ENCODE peak calls at places on chromosomes 2 and 18, in five cellular contexts. U is lower lobe of right lung, T is kidney, S is spleen, R is GM12865. A is an unnamed sample.

GRCh38 chr2:19611491-19612332 is 253.3 kb upstream of the OSR1 start:
- DNase-seq in U (no peak), S (no peak), T (no peak), R (no peak), A (peak; percentile 98)

GRCh38 chr18:14768241-14768640 is 20.3 kb downstream of the ANKRD30B start:
- DNase-seq in T (no peak), U (no peak), S (no peak), R (no peak), A (peak; percentile 1)

GRCh38 chr2:224579411-224579810 is 5.8 kb downstream of the CUL3 start:
- DNase-seq in U (no peak), S (no peak), R (no peak), T (no peak), A (no peak)

GRCh38 chr2:201358684-201359083 is 1.5 kb upstream of the FLACC1 start:
- DNase-seq in R (peak; percentile 14), T (no peak), U (no peak), S (no peak), A (peak; percentile 80)

GRCh38 chr2:16288371-16289112 is 348.2 kb downstream of the MYCN start:
- DNase-seq in U (no peak), S (no peak), T (no peak), R (no peak), A (no peak)

GRCh38 chr2:154158101-154158500 is 286.4 kb downstream of the GALNT13 start:
- DNase-seq in U (no peak), R (no peak), T (no peak), S (no peak), A (no peak)

GRCh38 chr2:196967126-196967525 is 40.6 kb upstream of the PGAP1 start:
- DNase-seq in U (no peak), S (no peak), R (no peak), T (no peak), A (peak; percentile 36)

GRCh38 chr2:237859082-237859433 is 365 bp upstream of the RAMP1 start:
- DNase-seq in S (peak; percentile 54), U (no peak), T (no peak), R (no peak), A (no peak)

GRCh38 chr2:11505652-11506610 is 27.9 kb upstream of the GREB1 start:
- DNase-seq in R (peak; percentile 87), U (no peak), T (no peak), S (no peak), A (no peak)

GRCh38 chr18:53458944-53459580 is 765.4 kb downstream of the MBD2 start:
- DNase-seq in T (no peak), U (no peak), S (peak; percentile 47), R (no peak), A (no peak)

GRCh38 chr2:37274354-37274965 is 43.0 kb downstream of the NDUFAF7 start:
- DNase-seq in R (no peak), U (no peak), S (no peak), T (no peak), A (peak; percentile 57)

GRCh38 chr2:96502891-96503636 is 2.1 kb downstream of the NEURL3 start:
- DNase-seq in T (peak; percentile 91), R (peak; percentile 51), S (peak; percentile 72), U (no peak), A (no peak)

GRCh38 chr18:48785091-48785614 is 165.6 kb downstream of the SMAD7 start:
- DNase-seq in R (peak; percentile 95), T (peak; percentile 75), S (peak; percentile 87), U (peak; percentile 76), A (no peak)

GRCh38 chr18:24536326-24536725 is 75.9 kb downstream of the HRH4 start:
- DNase-seq in R (no peak), T (no peak), U (no peak), S (no peak), A (no peak)

GRCh38 chr2:176140130-176140519 is 10.6 kb downstream of the HOXD8 start:
- DNase-seq in S (no peak), R (no peak), T (no peak), U (no peak), A (peak; percentile 71)

GRCh38 chr2:136384541-136385303 is 266.8 kb upstream of the CXCR4 start:
- DNase-seq in S (no peak), T (no peak), U (no peak), R (peak; percentile 73), A (peak; percentile 16)

GRCh38 chr2:26352892-26353291 is 6.3 kb upstream of the ADGRF3 start:
- DNase-seq in U (no peak), T (no peak), R (no peak), S (no peak), A (no peak)

GRCh38 chr2:14234911-14235310 is 397.6 kb upstream of the LRATD1 start:
- DNase-seq in U (no peak), S (no peak), R (no peak), T (no peak), A (peak; percentile 8)

GRCh38 chr2:171958475-171958874 is 36.2 kb downstream of the HAT1 start:
- DNase-seq in R (no peak), U (no peak), T (no peak), S (no peak), A (peak; percentile 78)

GRCh38 chr2:119732026-119732425 is 27.7 kb upstream of the PTPN4 start:
- DNase-seq in R (no peak), U (no peak), S (no peak), T (no peak), A (no peak)

GRCh38 chr2:204776781-204777559 is 231.7 kb downstream of the PARD3B start:
- DNase-seq in R (no peak), T (no peak), S (no peak), U (no peak), A (peak; percentile 54)

GRCh38 chr2:234483568-234484251 is 13.2 kb downstream of the ARL4C start:
- DNase-seq in U (peak; percentile 60), R (peak; percentile 77), S (peak; percentile 85), T (no peak), A (peak; percentile 18)

GRCh38 chr18:13369756-13370510 is 151.4 kb downstream of the LDLRAD4 start:
- DNase-seq in U (no peak), T (peak; percentile 86), S (no peak), R (no peak), A (peak; percentile 16)

GRCh38 chr2:5722236-5722635 is 30.1 kb downstream of the SOX11 start:
- DNase-seq in U (no peak), S (no peak), T (no peak), R (no peak), A (no peak)

GRCh38 chr2:3503046-3503445 is 16.3 kb downstream of the ADI1 start:
- DNase-seq in R (no peak), U (no peak), S (no peak), T (no peak), A (no peak)

DNA sequence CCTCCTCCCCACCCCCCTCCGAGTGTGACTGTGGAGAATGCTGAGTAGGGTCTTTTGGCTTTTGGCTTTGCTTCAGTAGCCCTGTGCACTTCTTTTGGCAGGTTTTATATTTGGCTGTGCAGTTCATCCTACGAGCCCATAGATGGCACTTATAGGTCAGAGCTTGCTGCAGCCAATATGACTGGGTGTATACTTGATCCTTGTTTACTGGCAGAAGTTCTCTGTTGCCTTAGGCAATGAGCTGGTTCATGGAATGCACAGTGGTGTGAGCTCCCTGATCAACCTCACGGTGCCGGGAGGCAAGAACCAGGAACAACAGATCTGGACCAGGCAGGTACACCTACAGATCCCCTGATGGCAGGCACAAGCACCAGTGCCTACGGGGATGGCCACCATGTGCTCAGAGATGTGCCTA is 190.2 kb downstream of the KIAA1328 start:
- DNase-seq in R (peak; percentile 10), S (no peak), T (no peak), U (no peak), A (peak; percentile 18)
- TF ChIP-seq CTCF in R (no peak), S (no peak), T (peak; percentile 42), U (no peak), A (peak; percentile 33)

DNA sequence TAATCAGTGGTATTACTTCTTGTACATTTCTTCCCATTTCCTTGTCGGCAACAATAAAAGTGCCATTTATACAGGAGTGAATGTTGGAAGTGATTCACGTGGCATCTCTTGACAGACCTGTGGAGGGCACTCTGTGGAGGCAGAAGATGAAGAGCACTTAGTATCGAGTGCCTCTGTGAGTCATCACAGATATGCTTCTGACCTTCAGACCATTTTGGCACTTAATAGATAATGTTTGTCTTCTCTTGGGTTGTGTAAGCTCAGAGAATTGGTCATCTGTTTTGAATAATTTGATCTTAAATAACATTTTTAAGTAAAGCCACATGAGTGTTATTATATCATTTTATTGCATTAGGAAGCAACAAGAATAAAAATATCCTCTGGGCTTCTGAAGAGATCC is 305.5 kb downstream of the PTPRM start:
- DNase-seq in S (no peak), T (no peak), U (no peak), R (no peak), A (peak; percentile 69)
- TF ChIP-seq CTCF in S (no peak), T (peak; percentile 6), U (no peak), R (no peak), A (peak; percentile 38)

DNA sequence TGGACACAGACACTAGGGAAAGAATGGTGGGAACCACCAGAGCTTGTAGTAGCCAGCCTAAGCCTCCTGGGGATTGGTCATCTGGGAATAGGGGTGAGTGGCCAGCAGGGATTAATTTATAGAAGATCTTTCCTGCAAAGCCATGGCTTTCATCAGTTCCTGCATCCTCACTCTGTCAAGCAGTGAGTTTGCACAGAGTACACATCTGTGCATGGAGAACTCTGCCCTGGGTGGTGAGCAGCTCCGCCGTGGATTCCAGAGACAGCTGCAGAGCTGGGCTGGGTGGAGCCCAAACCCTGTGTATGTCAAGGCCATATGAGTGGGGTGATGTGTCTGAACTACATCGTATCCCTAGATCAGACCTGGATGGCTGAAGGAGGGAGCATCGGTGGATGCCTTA is 182.2 kb downstream of the GLI2 start:
- DNase-seq in U (no peak), T (peak; percentile 41), S (no peak), R (no peak), A (peak; percentile 70)
- TF ChIP-seq CTCF in U (no peak), T (no peak), S (no peak), R (no peak), A (no peak)

GRCh38 chr18:79779700-79780190 is 18.0 kb upstream of the KCNG2 start:
- DNase-seq in S (peak; percentile 63), R (no peak), T (no peak), U (no peak), A (no peak)

GRCh38 chr18:79776674-79777073 is 21.1 kb upstream of the KCNG2 start:
- DNase-seq in S (no peak), U (no peak), T (no peak), R (no peak), A (no peak)

GRCh38 chr18:79779021-79779699 is 18.6 kb upstream of the KCNG2 start:
- DNase-seq in R (no peak), U (no peak), S (peak; percentile 60), T (peak; percentile 41), A (no peak)

GRCh38 chr18:79780547-79780946 is 17.2 kb upstream of the KCNG2 start:
- DNase-seq in U (no peak), T (no peak), S (peak; percentile 43), R (no peak), A (no peak)

GRCh38 chr18:79778291-79778791 is 19.4 kb upstream of the KCNG2 start:
- DNase-seq in S (peak; percentile 69), T (peak; percentile 66), U (no peak), R (no peak), A (no peak)
- TF ChIP-seq CTCF in S (no peak), T (no peak), U (no peak), R (no peak), A (no peak)

DNA sequence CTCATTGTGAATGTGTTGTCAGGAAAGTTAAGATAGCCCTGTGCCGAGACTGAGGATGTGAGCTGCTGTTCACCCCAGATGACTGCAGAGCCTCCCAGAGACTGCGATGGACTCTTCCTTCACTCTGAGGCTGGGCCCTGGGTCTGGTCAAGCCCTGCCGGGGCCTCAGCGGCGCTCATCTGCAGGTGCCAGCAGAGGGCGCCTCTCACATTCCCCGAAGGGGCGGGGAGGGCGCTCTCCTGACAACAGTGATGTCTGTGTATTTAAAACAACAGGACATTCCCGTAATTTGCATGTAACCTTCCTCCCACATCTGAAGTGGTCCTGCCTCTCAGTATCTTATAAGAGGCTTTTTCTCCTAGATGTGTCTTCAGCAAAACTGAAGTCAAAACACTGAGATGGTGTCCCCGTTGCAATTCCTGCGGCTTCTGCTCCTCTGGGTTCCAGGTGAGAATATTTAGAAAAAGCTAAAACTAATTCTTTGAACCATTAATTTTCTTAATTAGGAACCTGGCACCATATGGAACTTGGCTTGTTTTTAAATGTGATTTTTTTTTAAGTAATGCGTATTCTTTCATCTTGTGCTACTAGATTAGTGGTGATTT is 1377.9 kb downstream of the RPIA start:
- DNase-seq in T (peak; percentile 55), R (peak; percentile 22), S (no peak), U (peak; percentile 58), A (peak; percentile 33)
- TF ChIP-seq CTCF in T (peak; percentile 37), R (peak; percentile 48), S (peak; percentile 57), U (peak; percentile 59), A (peak; percentile 53)

A was measured in AG10803.